ENCODE peak calls at places on chromosomes 11 and 22, in eight cellular contexts. One of them, this sample, is unnamed.

GRCh38 chr11:77547863-77548551 is 41.7 kb upstream of the AQP11 start:
- DNase-seq in astrocyte of the cerebellum: peak
- DNase-seq in neural progenitor cell: peak
- DNase-seq in ELR: peak
- DNase-seq in CD8-positive, alpha-beta memory T cell: peak
- DNase-seq in stimulated activated CD4-positive, alpha-beta T cell treated with anti-CD3 and anti-CD28 coated beads, Interleukin-12 subunit alpha, Interleukin-12 subunit beta, amount 100 ng/mL, for 4 hours: no peak
- DNase-seq in activated T-cell treated with anti-CD3 and anti-CD28 coated beads for 24 hours: no peak
- DNase-seq in ACHN: peak
- DNase-seq in this sample: no peak

GRCh38 chr11:126332221-126332711 is 23.2 kb upstream of the ST3GAL4 start:
- DNase-seq in CD8-positive, alpha-beta memory T cell: no peak
- DNase-seq in neural progenitor cell: no peak
- DNase-seq in stimulated activated CD4-positive, alpha-beta T cell treated with anti-CD3 and anti-CD28 coated beads, Interleukin-12 subunit alpha, Interleukin-12 subunit beta, amount 100 ng/mL, for 4 hours: no peak
- DNase-seq in activated T-cell treated with anti-CD3 and anti-CD28 coated beads for 24 hours: no peak
- DNase-seq in ELR: peak
- DNase-seq in ACHN: peak
- DNase-seq in astrocyte of the cerebellum: no peak
- DNase-seq in this sample: no peak

GRCh38 chr11:68810164-68810563 is 31.6 kb downstream of the CPT1A start:
- DNase-seq in ELR: no peak
- DNase-seq in ACHN: no peak
- DNase-seq in activated T-cell treated with anti-CD3 and anti-CD28 coated beads for 24 hours: no peak
- DNase-seq in astrocyte of the cerebellum: no peak
- DNase-seq in CD8-positive, alpha-beta memory T cell: no peak
- DNase-seq in stimulated activated CD4-positive, alpha-beta T cell treated with anti-CD3 and anti-CD28 coated beads, Interleukin-12 subunit alpha, Interleukin-12 subunit beta, amount 100 ng/mL, for 4 hours: no peak
- DNase-seq in neural progenitor cell: no peak
- DNase-seq in this sample: no peak

GRCh38 chr11:47369676-47370075 is 8.7 kb downstream of the SPI1 start:
- DNase-seq in activated T-cell treated with anti-CD3 and anti-CD28 coated beads for 24 hours: no peak
- DNase-seq in astrocyte of the cerebellum: no peak
- DNase-seq in neural progenitor cell: no peak
- DNase-seq in stimulated activated CD4-positive, alpha-beta T cell treated with anti-CD3 and anti-CD28 coated beads, Interleukin-12 subunit alpha, Interleukin-12 subunit beta, amount 100 ng/mL, for 4 hours: no peak
- DNase-seq in ELR: no peak
- DNase-seq in CD8-positive, alpha-beta memory T cell: no peak
- DNase-seq in ACHN: no peak
- DNase-seq in this sample: no peak

GRCh38 chr11:130001491-130002351 is 914 bp downstream of the PRDM10 start:
- DNase-seq in astrocyte of the cerebellum: no peak
- DNase-seq in activated T-cell treated with anti-CD3 and anti-CD28 coated beads for 24 hours: peak
- DNase-seq in ACHN: peak
- DNase-seq in ELR: peak
- DNase-seq in stimulated activated CD4-positive, alpha-beta T cell treated with anti-CD3 and anti-CD28 coated beads, Interleukin-12 subunit alpha, Interleukin-12 subunit beta, amount 100 ng/mL, for 4 hours: peak
- DNase-seq in CD8-positive, alpha-beta memory T cell: peak
- DNase-seq in neural progenitor cell: peak
- DNase-seq in this sample: no peak

GRCh38 chr11:25928076-25928475 is 403.9 kb upstream of the ANO3 start:
- DNase-seq in CD8-positive, alpha-beta memory T cell: no peak
- DNase-seq in ACHN: no peak
- DNase-seq in astrocyte of the cerebellum: no peak
- DNase-seq in activated T-cell treated with anti-CD3 and anti-CD28 coated beads for 24 hours: no peak
- DNase-seq in ELR: peak
- DNase-seq in stimulated activated CD4-positive, alpha-beta T cell treated with anti-CD3 and anti-CD28 coated beads, Interleukin-12 subunit alpha, Interleukin-12 subunit beta, amount 100 ng/mL, for 4 hours: no peak
- DNase-seq in neural progenitor cell: no peak
- DNase-seq in this sample: no peak

GRCh38 chr11:104572279-104572678 is 326.0 kb downstream of the CASP12 start:
- DNase-seq in activated T-cell treated with anti-CD3 and anti-CD28 coated beads for 24 hours: no peak
- DNase-seq in stimulated activated CD4-positive, alpha-beta T cell treated with anti-CD3 and anti-CD28 coated beads, Interleukin-12 subunit alpha, Interleukin-12 subunit beta, amount 100 ng/mL, for 4 hours: no peak
- DNase-seq in ACHN: no peak
- DNase-seq in CD8-positive, alpha-beta memory T cell: no peak
- DNase-seq in neural progenitor cell: no peak
- DNase-seq in astrocyte of the cerebellum: no peak
- DNase-seq in ELR: peak
- DNase-seq in this sample: no peak

GRCh38 chr22:19680911-19681862 is 33.1 kb upstream of the SEPTIN5 start:
- DNase-seq in astrocyte of the cerebellum: no peak
- DNase-seq in stimulated activated CD4-positive, alpha-beta T cell treated with anti-CD3 and anti-CD28 coated beads, Interleukin-12 subunit alpha, Interleukin-12 subunit beta, amount 100 ng/mL, for 4 hours: no peak
- DNase-seq in activated T-cell treated with anti-CD3 and anti-CD28 coated beads for 24 hours: no peak
- DNase-seq in ACHN: no peak
- DNase-seq in neural progenitor cell: no peak
- DNase-seq in CD8-positive, alpha-beta memory T cell: no peak
- DNase-seq in ELR: no peak
- DNase-seq in this sample: no peak

GRCh38 chr11:12319734-12320387 is 57.5 kb upstream of the PARVA start:
- DNase-seq in ACHN: no peak
- DNase-seq in astrocyte of the cerebellum: no peak
- DNase-seq in neural progenitor cell: no peak
- DNase-seq in CD8-positive, alpha-beta memory T cell: no peak
- DNase-seq in activated T-cell treated with anti-CD3 and anti-CD28 coated beads for 24 hours: no peak
- DNase-seq in stimulated activated CD4-positive, alpha-beta T cell treated with anti-CD3 and anti-CD28 coated beads, Interleukin-12 subunit alpha, Interleukin-12 subunit beta, amount 100 ng/mL, for 4 hours: no peak
- DNase-seq in ELR: no peak
- DNase-seq in this sample: no peak